ENCODE peak calls at places on chromosomes 6 and 20, in nine cellular contexts. V is progenitor cell of endocrine pancreas, J is endothelial cell, I is RWPE2, X is IMR-90, Y is mammary epithelial cell, W is mucosa of descending colon, E is kidney epithelial cell, C is A549. O is an unnamed sample.

GRCh38 chr6:142874676-142875075 is 70.3 kb downstream of the HIVEP2 start:
- DNase-seq in V (no peak), J (no peak), I (no peak), X (no peak), Y (no peak), W (no peak), E (no peak), C (no peak), O (no peak)

GRCh38 chr6:82741996-82742385 is 323.6 kb downstream of the UBE3D start:
- DNase-seq in V (no peak), J (no peak), I (no peak), X (no peak), Y (no peak), W (no peak), E (no peak), C (no peak), O (no peak)

GRCh38 chr6:143005816-143006215 is 54.9 kb upstream of the AIG1 start:
- DNase-seq in V (no peak), J (no peak), I (no peak), X (no peak), Y (no peak), W (no peak), E (no peak), C (no peak), O (no peak)

GRCh38 chr6:46234156-46234556 is 63.4 kb upstream of the ENPP5 start:
- DNase-seq in V (no peak), J (no peak), I (no peak), X (no peak), Y (no peak), W (no peak), E (no peak), C (no peak), O (no peak)

GRCh38 chr6:32685603-32686002 is 19.1 kb upstream of the HLA-DQB1 start:
- DNase-seq in V (no peak), J (no peak), I (no peak), X (peak), Y (peak), W (peak), E (no peak), C (no peak), O (no peak)

GRCh38 chr6:26336355-26337198 is 28.4 kb upstream of the BTN3A2 start:
- DNase-seq in V (no peak), J (no peak), I (no peak), X (peak), Y (peak), W (no peak), E (no peak), C (no peak), O (no peak)

GRCh38 chr20:56843817-56844216 is 214.7 kb downstream of the TFAP2C start:
- DNase-seq in V (no peak), J (no peak), I (no peak), X (no peak), Y (no peak), W (no peak), E (no peak), C (peak), O (no peak)

GRCh38 chr6:118719351-118720124 is 68.1 kb upstream of the CEP85L start:
- DNase-seq in V (no peak), J (no peak), I (no peak), X (no peak), Y (no peak), W (no peak), E (no peak), C (no peak), O (no peak)

GRCh38 chr6:137120748-137121147 is 52.7 kb downstream of the IL22RA2 start:
- DNase-seq in V (no peak), J (no peak), I (no peak), X (no peak), Y (no peak), W (no peak), E (no peak), C (no peak), O (no peak)

GRCh38 chr6:151034825-151035781 is 169.6 kb downstream of the MTHFD1L start:
- DNase-seq in V (no peak), J (no peak), I (no peak), X (no peak), Y (no peak), W (no peak), E (no peak), C (no peak), O (no peak)

GRCh38 chr20:29318871-29319461 is 1938.5 kb upstream of the DEFB115 start:
- DNase-seq in V (no peak), J (no peak), I (peak), X (no peak), Y (no peak), W (no peak), E (no peak), C (no peak), O (peak)

GRCh38 chr6:150029276-150029675 is 3.9 kb upstream of the RAET1L start:
- DNase-seq in V (no peak), J (no peak), I (no peak), X (no peak), Y (no peak), W (no peak), E (no peak), C (no peak), O (no peak)
- TF ChIP-seq CTCF in V (no peak), J (no peak), I (no peak), X (no peak), Y (no peak), W (no peak), E (no peak), C (no peak), O (no peak)

DNA sequence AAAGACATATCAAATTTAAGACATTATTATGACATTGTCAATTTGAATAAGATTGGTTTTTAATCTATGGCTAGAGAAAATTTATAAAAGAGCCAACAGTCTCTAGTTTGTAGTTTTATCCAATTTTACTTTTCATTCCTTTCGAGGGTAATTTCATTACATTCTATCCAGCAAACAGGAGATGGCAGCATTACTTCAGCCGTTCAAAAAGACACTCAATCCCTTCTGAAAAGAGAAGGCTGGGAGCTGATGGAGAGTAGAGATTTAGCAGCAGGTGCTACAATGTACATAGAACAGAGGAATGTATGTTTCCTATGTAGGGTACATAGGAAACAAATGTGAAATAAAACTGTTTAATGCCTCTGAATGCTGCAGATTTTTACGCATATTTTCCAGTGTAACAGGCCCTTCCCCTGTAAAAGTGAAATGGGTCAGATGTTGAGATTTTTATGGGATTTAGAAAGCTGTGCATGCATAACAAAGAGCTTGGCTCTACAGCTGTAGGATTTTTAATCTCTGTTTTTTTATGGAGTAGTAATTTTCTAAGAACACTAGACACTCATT is 15.9 kb downstream of the RPS12 start:
- DNase-seq in V (no peak), J (no peak), I (no peak), X (peak), Y (no peak), W (no peak), E (no peak), C (peak), O (no peak)
- TF ChIP-seq CTCF in V (peak), J (peak), I (peak), X (peak), Y (peak), W (no peak), E (peak), C (peak), O (peak)

DNA sequence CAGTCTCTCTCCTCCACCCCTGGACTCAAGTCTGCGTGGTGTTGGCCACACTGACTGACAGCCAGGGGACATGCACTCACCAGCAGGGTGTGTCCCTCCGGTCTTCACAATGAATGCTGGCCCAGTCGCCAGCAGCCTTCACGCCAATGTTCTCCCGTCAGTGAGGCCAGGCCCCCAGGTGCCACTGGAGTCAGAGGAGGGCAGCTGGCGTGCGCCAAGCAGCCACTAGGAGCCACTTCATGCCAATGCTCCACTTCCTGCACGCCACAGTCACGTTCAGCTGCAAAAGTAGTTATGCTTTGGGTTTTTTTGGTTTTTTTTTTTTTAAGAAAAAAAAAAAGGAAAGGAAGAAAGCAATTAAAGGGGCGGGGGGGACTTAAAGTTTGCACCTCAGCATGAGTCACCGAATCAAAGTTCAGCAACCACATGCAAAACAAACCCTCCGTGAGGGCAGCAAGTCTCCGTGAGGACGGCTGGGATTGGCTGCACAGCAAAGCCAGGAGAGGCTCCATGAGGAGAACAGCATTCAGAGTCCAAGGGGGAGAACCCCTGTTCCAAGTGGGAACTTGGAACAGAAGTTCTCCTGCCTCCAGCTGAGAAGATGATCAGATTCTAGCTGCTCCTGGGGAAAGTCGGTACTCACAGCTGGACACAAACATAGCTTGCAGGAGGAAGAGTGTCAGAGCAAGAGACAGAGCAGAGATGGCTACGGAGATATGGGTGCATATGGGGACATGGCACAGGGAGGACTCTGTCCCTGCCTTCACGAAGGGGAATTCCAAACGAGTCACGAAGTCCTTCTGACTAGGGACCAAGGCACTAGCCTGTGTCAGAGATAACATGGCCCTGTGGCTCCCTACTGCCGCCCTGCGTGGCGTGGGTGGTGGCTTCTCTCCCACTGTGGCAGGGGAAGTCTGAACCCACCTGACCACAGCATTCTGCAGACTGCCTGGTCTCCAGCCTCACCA is at the start of gene ZC3H12D:
- DNase-seq in V (no peak), J (no peak), I (no peak), X (peak), Y (no peak), W (peak), E (no peak), C (peak), O (no peak)
- TF ChIP-seq CTCF in V (no peak), J (no peak), I (no peak), X (no peak), Y (no peak), W (peak), E (no peak), C (no peak), O (peak)

DNA sequence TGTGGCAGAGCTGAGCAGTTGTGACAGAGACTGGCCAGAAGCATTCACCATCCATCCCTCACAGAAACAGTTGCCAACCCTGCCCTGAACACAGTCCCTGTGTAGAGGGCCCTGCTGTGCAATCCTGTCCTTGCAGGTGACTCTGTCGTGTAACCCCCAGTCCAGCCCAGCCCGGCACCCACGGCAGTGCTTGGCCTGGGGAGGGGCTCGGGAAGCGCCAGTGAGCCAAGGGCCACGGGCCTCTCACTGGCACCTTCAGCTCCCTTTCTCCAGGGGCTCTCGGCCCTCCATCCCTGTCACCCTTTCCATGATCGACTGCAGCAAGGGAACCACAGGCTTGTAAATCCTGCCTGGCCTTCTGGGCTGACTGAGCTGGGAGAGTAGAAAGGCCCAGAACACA is 53.0 kb downstream of the RRBP1 start:
- DNase-seq in V (no peak), J (no peak), I (no peak), X (no peak), Y (no peak), W (no peak), E (no peak), C (no peak), O (peak)
- TF ChIP-seq CTCF in V (no peak), J (no peak), I (no peak), X (no peak), Y (no peak), W (no peak), E (no peak), C (no peak), O (no peak)

GRCh38 chr6:155315516-155315871 is 1.2 kb upstream of the TFB1M start:
- DNase-seq in V (no peak), J (no peak), I (no peak), X (no peak), Y (peak), W (no peak), E (no peak), C (no peak), O (no peak)

GRCh38 chr6:155316419-155316818 is 2.1 kb upstream of the TFB1M start:
- DNase-seq in V (no peak), J (no peak), I (no peak), X (no peak), Y (no peak), W (no peak), E (no peak), C (no peak), O (no peak)

GRCh38 chr6:155314773-155315515 is 660 bp upstream of the TFB1M start:
- DNase-seq in V (no peak), J (no peak), I (peak), X (peak), Y (peak), W (peak), E (peak), C (peak), O (no peak)

GRCh38 chr6:155319902-155320301 is 5.6 kb upstream of the TFB1M start:
- DNase-seq in V (no peak), J (no peak), I (no peak), X (no peak), Y (no peak), W (no peak), E (no peak), C (no peak), O (no peak)

DNA sequence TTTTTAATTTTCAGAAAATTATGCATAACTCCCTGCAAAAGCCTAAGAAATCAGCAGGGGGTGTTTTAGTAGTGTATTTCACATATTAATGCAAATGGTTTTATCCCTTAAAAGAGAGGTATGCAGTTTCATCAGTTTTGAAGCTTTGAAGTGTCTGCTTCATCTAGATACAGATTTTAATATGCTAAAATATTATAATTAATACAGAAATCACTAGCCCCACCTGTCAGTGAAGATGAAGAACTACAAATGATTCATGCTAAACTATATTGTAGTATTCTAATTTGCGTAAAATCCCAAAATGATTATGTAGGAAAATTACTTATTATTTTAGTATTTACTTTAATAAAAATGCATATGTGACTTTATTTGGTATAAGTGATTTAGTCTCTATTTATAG is 2.9 kb upstream of the TFB1M start:
- DNase-seq in V (no peak), J (no peak), I (no peak), X (peak), Y (no peak), W (no peak), E (no peak), C (no peak), O (no peak)
- TF ChIP-seq CTCF in V (no peak), J (peak), I (peak), X (peak), Y (peak), W (peak), E (no peak), C (no peak), O (peak)

GRCh38 chr6:4125933-4126864 is 9.2 kb downstream of the ECI2 start:
- DNase-seq in V (no peak), J (no peak), I (no peak), X (peak), Y (peak), W (no peak), E (peak), C (peak), O (no peak)
- TF ChIP-seq CTCF in V (no peak), J (no peak), I (peak), X (peak), Y (peak), W (no peak), E (peak), C (peak), O (peak)

GRCh38 chr20:46562009-46562372 is 11.5 kb upstream of the OCSTAMP start:
- DNase-seq in V (no peak), J (no peak), I (no peak), X (no peak), Y (no peak), W (no peak), E (no peak), C (no peak), O (no peak)

GRCh38 chr20:46564241-46564957 is 13.9 kb upstream of the OCSTAMP start:
- DNase-seq in V (no peak), J (no peak), I (no peak), X (no peak), Y (no peak), W (no peak), E (no peak), C (no peak), O (no peak)

GRCh38 chr20:46563848-46564197 is 13.4 kb upstream of the OCSTAMP start:
- DNase-seq in V (no peak), J (no peak), I (no peak), X (no peak), Y (no peak), W (no peak), E (no peak), C (no peak), O (no peak)

GRCh38 chr20:46562373-46563169 is 12.1 kb upstream of the OCSTAMP start:
- DNase-seq in V (peak), J (peak), I (no peak), X (peak), Y (peak), W (peak), E (no peak), C (peak), O (no peak)

GRCh38 chr20:46563170-46563847 is 12.9 kb upstream of the OCSTAMP start:
- DNase-seq in V (no peak), J (peak), I (no peak), X (no peak), Y (no peak), W (no peak), E (no peak), C (no peak), O (no peak)
- TF ChIP-seq CTCF in V (no peak), J (no peak), I (no peak), X (no peak), Y (no peak), W (no peak), E (no peak), C (no peak), O (no peak)

O was measured in chondrocyte.